ENCODE peak calls at places on chromosomes 2 and 18, in nine cellular contexts. One of them, this sample, is unnamed.

GRCh38 chr2:68594674-68595492 is 48.5 kb upstream of the PROKR1 start:
- DNase-seq in SK-N-DZ: peak; percentile 54
- DNase-seq in fibroblast of the aortic adventitia: peak; percentile 63
- DNase-seq in GM20000: peak; percentile 39
- DNase-seq in HL-60: peak; percentile 5
- DNase-seq in stimulated activated CD4-positive, alpha-beta T cell treated with anti-CD3 and anti-CD28 coated beads, Interleukin-4, amount 100 ng/mL, for 48 hours: peak; percentile 39
- DNase-seq in IMR-90: peak; percentile 56
- DNase-seq in right cardiac atrium: peak; percentile 49
- DNase-seq in activated naive CD8-positive, alpha-beta T cell treated with anti-CD3 and anti-CD28 coated beads, Interleukin-2, amount 50 U/mL, for 24 hours: peak; percentile 46
- DNase-seq in this sample: peak; percentile 30

GRCh38 chr2:170361359-170361936 is 183.5 kb downstream of the MYO3B start:
- DNase-seq in SK-N-DZ: peak; percentile 30
- DNase-seq in fibroblast of the aortic adventitia: peak; percentile 49
- DNase-seq in GM20000: peak; percentile 28
- DNase-seq in HL-60: peak; percentile 1
- DNase-seq in stimulated activated CD4-positive, alpha-beta T cell treated with anti-CD3 and anti-CD28 coated beads, Interleukin-4, amount 100 ng/mL, for 48 hours: peak; percentile 42
- DNase-seq in IMR-90: peak; percentile 50
- DNase-seq in right cardiac atrium: peak; percentile 48
- DNase-seq in activated naive CD8-positive, alpha-beta T cell treated with anti-CD3 and anti-CD28 coated beads, Interleukin-2, amount 50 U/mL, for 24 hours: peak; percentile 53
- DNase-seq in this sample: peak; percentile 70

GRCh38 chr18:10015941-10016819 is 102.4 kb downstream of the VAPA start:
- DNase-seq in SK-N-DZ: peak; percentile 40
- DNase-seq in fibroblast of the aortic adventitia: peak; percentile 94
- DNase-seq in GM20000: no peak
- DNase-seq in HL-60: no peak
- DNase-seq in stimulated activated CD4-positive, alpha-beta T cell treated with anti-CD3 and anti-CD28 coated beads, Interleukin-4, amount 100 ng/mL, for 48 hours: no peak
- DNase-seq in IMR-90: peak; percentile 96
- DNase-seq in right cardiac atrium: peak; percentile 60
- DNase-seq in activated naive CD8-positive, alpha-beta T cell treated with anti-CD3 and anti-CD28 coated beads, Interleukin-2, amount 50 U/mL, for 24 hours: no peak
- DNase-seq in this sample: no peak

GRCh38 chr2:230444832-230445231 is 28.8 kb downstream of the SP100 start:
- DNase-seq in SK-N-DZ: no peak
- DNase-seq in fibroblast of the aortic adventitia: no peak
- DNase-seq in GM20000: no peak
- DNase-seq in HL-60: no peak
- DNase-seq in stimulated activated CD4-positive, alpha-beta T cell treated with anti-CD3 and anti-CD28 coated beads, Interleukin-4, amount 100 ng/mL, for 48 hours: no peak
- DNase-seq in IMR-90: no peak
- DNase-seq in right cardiac atrium: no peak
- DNase-seq in activated naive CD8-positive, alpha-beta T cell treated with anti-CD3 and anti-CD28 coated beads, Interleukin-2, amount 50 U/mL, for 24 hours: no peak
- DNase-seq in this sample: no peak

GRCh38 chr2:73291461-73292315 is 1.7 kb downstream of the EGR4 start:
- DNase-seq in SK-N-DZ: peak; percentile 63
- DNase-seq in fibroblast of the aortic adventitia: no peak
- DNase-seq in GM20000: peak; percentile 53
- DNase-seq in HL-60: no peak
- DNase-seq in stimulated activated CD4-positive, alpha-beta T cell treated with anti-CD3 and anti-CD28 coated beads, Interleukin-4, amount 100 ng/mL, for 48 hours: no peak
- DNase-seq in IMR-90: no peak
- DNase-seq in right cardiac atrium: peak; percentile 41
- DNase-seq in activated naive CD8-positive, alpha-beta T cell treated with anti-CD3 and anti-CD28 coated beads, Interleukin-2, amount 50 U/mL, for 24 hours: peak; percentile 6
- DNase-seq in this sample: peak; percentile 54

GRCh38 chr2:102111823-102112222 is 30.7 kb upstream of the IL1R1 start:
- DNase-seq in SK-N-DZ: no peak
- DNase-seq in fibroblast of the aortic adventitia: peak; percentile 24
- DNase-seq in GM20000: no peak
- DNase-seq in HL-60: no peak
- DNase-seq in stimulated activated CD4-positive, alpha-beta T cell treated with anti-CD3 and anti-CD28 coated beads, Interleukin-4, amount 100 ng/mL, for 48 hours: no peak
- DNase-seq in IMR-90: no peak
- DNase-seq in right cardiac atrium: no peak
- DNase-seq in activated naive CD8-positive, alpha-beta T cell treated with anti-CD3 and anti-CD28 coated beads, Interleukin-2, amount 50 U/mL, for 24 hours: no peak
- DNase-seq in this sample: no peak

GRCh38 chr18:48948112-48949050 is 2.4 kb downstream of the SMAD7 start:
- DNase-seq in SK-N-DZ: peak; percentile 46
- DNase-seq in fibroblast of the aortic adventitia: peak; percentile 83
- DNase-seq in GM20000: peak; percentile 78
- DNase-seq in HL-60: no peak
- DNase-seq in stimulated activated CD4-positive, alpha-beta T cell treated with anti-CD3 and anti-CD28 coated beads, Interleukin-4, amount 100 ng/mL, for 48 hours: peak; percentile 19
- DNase-seq in IMR-90: peak; percentile 86
- DNase-seq in right cardiac atrium: peak; percentile 87
- DNase-seq in activated naive CD8-positive, alpha-beta T cell treated with anti-CD3 and anti-CD28 coated beads, Interleukin-2, amount 50 U/mL, for 24 hours: peak; percentile 53
- DNase-seq in this sample: peak; percentile 58

GRCh38 chr18:731185-731584 is 18.8 kb upstream of the ENOSF1 start:
- DNase-seq in SK-N-DZ: no peak
- DNase-seq in fibroblast of the aortic adventitia: peak; percentile 11
- DNase-seq in GM20000: no peak
- DNase-seq in HL-60: no peak
- DNase-seq in stimulated activated CD4-positive, alpha-beta T cell treated with anti-CD3 and anti-CD28 coated beads, Interleukin-4, amount 100 ng/mL, for 48 hours: no peak
- DNase-seq in IMR-90: peak; percentile 13
- DNase-seq in right cardiac atrium: no peak
- DNase-seq in activated naive CD8-positive, alpha-beta T cell treated with anti-CD3 and anti-CD28 coated beads, Interleukin-2, amount 50 U/mL, for 24 hours: no peak
- DNase-seq in this sample: no peak

This sample was measured in endothelial cell.